ENCODE peak calls at places on chromosomes 4 and X, in eight cellular contexts. One of them, this sample, is unnamed. For H3K4me1, the result is how much of the 10 kb centered on the place peaks cover.

GRCh38 chrX:8341814-8342590 is 122.6 kb upstream of the VCX3B start:
- ATAC-seq in Panc1: no peak
- ATAC-seq in heart left ventricle: no peak
- ATAC-seq in RWPE2: peak
- ATAC-seq in upper lobe of left lung: no peak
- ATAC-seq in upper lobe of right lung: no peak
- ATAC-seq in HCT116: no peak
- ATAC-seq in A549: no peak
- ATAC-seq in this sample: no peak

GRCh38 chr4:122797405-122798094 is 29.1 kb upstream of the FGF2 start:
- ATAC-seq in Panc1: no peak
- ATAC-seq in A549: no peak
- ATAC-seq in upper lobe of right lung: no peak
- ATAC-seq in RWPE2: peak
- ATAC-seq in upper lobe of left lung: peak
- ATAC-seq in HCT116: no peak
- ATAC-seq in heart left ventricle: no peak
- ATAC-seq in this sample: no peak

GRCh38 chr4:24570574-24571236 is 13.6 kb downstream of the DHX15 start:
- ATAC-seq in heart left ventricle: no peak
- ATAC-seq in A549: no peak
- ATAC-seq in Panc1: no peak
- ATAC-seq in HCT116: no peak
- ATAC-seq in upper lobe of right lung: no peak
- ATAC-seq in RWPE2: no peak
- ATAC-seq in upper lobe of left lung: no peak
- ATAC-seq in this sample: no peak

GRCh38 chrX:39967348-39967747 is 130.4 kb downstream of the BCOR start:
- ATAC-seq in heart left ventricle: no peak
- ATAC-seq in HCT116: no peak
- ATAC-seq in A549: no peak
- ATAC-seq in upper lobe of left lung: no peak
- ATAC-seq in upper lobe of right lung: no peak
- ATAC-seq in Panc1: no peak
- ATAC-seq in RWPE2: peak
- ATAC-seq in this sample: no peak

GRCh38 chrX:148995661-148996060 is 495.2 kb downstream of the AFF2 start:
- ATAC-seq in heart left ventricle: no peak
- ATAC-seq in upper lobe of left lung: no peak
- ATAC-seq in Panc1: no peak
- ATAC-seq in A549: no peak
- ATAC-seq in HCT116: no peak
- ATAC-seq in RWPE2: no peak
- ATAC-seq in upper lobe of right lung: no peak
- ATAC-seq in this sample: no peak

GRCh38 chr4:184664445-184665210 is 15.1 kb downstream of the PRIMPOL start:
- ATAC-seq in heart left ventricle: peak
- ATAC-seq in A549: no peak
- ATAC-seq in HCT116: peak
- ATAC-seq in RWPE2: peak
- ATAC-seq in upper lobe of right lung: peak
- ATAC-seq in Panc1: no peak
- ATAC-seq in upper lobe of left lung: no peak
- ATAC-seq in this sample: no peak

GRCh38 chr4:80219301-80220025 is 22.2 kb downstream of the PRDM8 start:
- ATAC-seq in heart left ventricle: no peak
- ATAC-seq in A549: no peak
- ATAC-seq in upper lobe of left lung: no peak
- ATAC-seq in RWPE2: peak
- ATAC-seq in upper lobe of right lung: no peak
- ATAC-seq in Panc1: no peak
- ATAC-seq in HCT116: no peak
- ATAC-seq in this sample: no peak

GRCh38 chr4:38818441-38818976 is 13.9 kb upstream of the TLR1 start:
- ATAC-seq in A549: no peak
- ATAC-seq in heart left ventricle: no peak
- ATAC-seq in Panc1: peak
- ATAC-seq in RWPE2: peak
- ATAC-seq in HCT116: no peak
- ATAC-seq in upper lobe of left lung: no peak
- ATAC-seq in upper lobe of right lung: no peak
- ATAC-seq in this sample: no peak

GRCh38 chr4:7301126-7301785 is 108.9 kb downstream of the SORCS2 start:
- ATAC-seq in Panc1: no peak
- ATAC-seq in upper lobe of right lung: no peak
- ATAC-seq in A549: no peak
- ATAC-seq in RWPE2: no peak
- ATAC-seq in upper lobe of left lung: no peak
- ATAC-seq in HCT116: no peak
- ATAC-seq in heart left ventricle: no peak
- ATAC-seq in this sample: no peak

DNA sequence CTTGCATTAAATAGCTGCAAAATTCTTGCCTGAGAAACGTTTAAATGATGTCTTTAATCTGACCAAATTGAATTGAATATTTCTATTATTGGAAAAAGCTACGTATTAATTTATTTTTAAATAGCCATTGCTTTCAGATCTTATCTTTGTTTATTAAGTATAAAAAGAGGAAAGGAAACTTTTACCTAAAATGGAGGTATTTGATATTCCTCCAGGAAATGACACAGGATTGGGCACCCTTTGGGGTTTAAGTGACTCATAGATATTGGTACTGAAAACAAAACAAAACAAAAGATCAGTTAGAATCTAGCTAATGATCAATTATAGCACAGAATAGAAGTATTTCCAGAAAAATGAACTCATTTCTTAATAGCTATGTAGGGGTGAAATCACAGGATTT is 34.1 kb downstream of the PLS3 start:
- ATAC-seq in upper lobe of left lung: no peak
- ATAC-seq in heart left ventricle: no peak
- ATAC-seq in HCT116: no peak
- ATAC-seq in Panc1: no peak
- ATAC-seq in upper lobe of right lung: no peak
- ATAC-seq in RWPE2: no peak
- ATAC-seq in A549: no peak
- ATAC-seq in this sample: no peak
- H3K27ac ChIP-seq in upper lobe of left lung: peak
- H3K27ac ChIP-seq in heart left ventricle: peak
- H3K27ac ChIP-seq in HCT116: no peak
- H3K27ac ChIP-seq in Panc1: no peak
- H3K27ac ChIP-seq in upper lobe of right lung: peak
- H3K27ac ChIP-seq in RWPE2: peak
- H3K27ac ChIP-seq in A549: no peak
- H3K27ac ChIP-seq in this sample: peak

GRCh38 chr4:107519057-107519456 is 201.0 kb downstream of the PAPSS1 start:
- ATAC-seq in HCT116: peak
- ATAC-seq in upper lobe of right lung: no peak
- ATAC-seq in Panc1: no peak
- ATAC-seq in upper lobe of left lung: no peak
- ATAC-seq in A549: no peak
- ATAC-seq in RWPE2: peak
- ATAC-seq in heart left ventricle: no peak
- ATAC-seq in this sample: no peak
- TF ChIP-seq CTCF in HCT116: peak
- TF ChIP-seq CTCF in upper lobe of right lung: peak
- TF ChIP-seq CTCF in Panc1: peak
- TF ChIP-seq CTCF in upper lobe of left lung: no peak
- TF ChIP-seq CTCF in A549: peak
- TF ChIP-seq CTCF in RWPE2: peak
- TF ChIP-seq CTCF in heart left ventricle: peak
- TF ChIP-seq CTCF in this sample: no peak

GRCh38 chrX:106397788-106398538 is 213.8 kb upstream of the RADX start:
- ATAC-seq in upper lobe of right lung: no peak
- ATAC-seq in heart left ventricle: no peak
- ATAC-seq in Panc1: peak
- ATAC-seq in upper lobe of left lung: no peak
- ATAC-seq in A549: no peak
- ATAC-seq in HCT116: peak
- ATAC-seq in RWPE2: no peak
- ATAC-seq in this sample: no peak
- H3K4me1 ChIP-seq in upper lobe of right lung: under half
- H3K4me1 ChIP-seq in heart left ventricle: under half
- H3K4me1 ChIP-seq in Panc1: under half
- H3K4me1 ChIP-seq in upper lobe of left lung: under half
- H3K4me1 ChIP-seq in A549: under half
- H3K4me1 ChIP-seq in HCT116: under half
- H3K4me1 ChIP-seq in RWPE2: under half
- H3K4me1 ChIP-seq in this sample: under half

DNA sequence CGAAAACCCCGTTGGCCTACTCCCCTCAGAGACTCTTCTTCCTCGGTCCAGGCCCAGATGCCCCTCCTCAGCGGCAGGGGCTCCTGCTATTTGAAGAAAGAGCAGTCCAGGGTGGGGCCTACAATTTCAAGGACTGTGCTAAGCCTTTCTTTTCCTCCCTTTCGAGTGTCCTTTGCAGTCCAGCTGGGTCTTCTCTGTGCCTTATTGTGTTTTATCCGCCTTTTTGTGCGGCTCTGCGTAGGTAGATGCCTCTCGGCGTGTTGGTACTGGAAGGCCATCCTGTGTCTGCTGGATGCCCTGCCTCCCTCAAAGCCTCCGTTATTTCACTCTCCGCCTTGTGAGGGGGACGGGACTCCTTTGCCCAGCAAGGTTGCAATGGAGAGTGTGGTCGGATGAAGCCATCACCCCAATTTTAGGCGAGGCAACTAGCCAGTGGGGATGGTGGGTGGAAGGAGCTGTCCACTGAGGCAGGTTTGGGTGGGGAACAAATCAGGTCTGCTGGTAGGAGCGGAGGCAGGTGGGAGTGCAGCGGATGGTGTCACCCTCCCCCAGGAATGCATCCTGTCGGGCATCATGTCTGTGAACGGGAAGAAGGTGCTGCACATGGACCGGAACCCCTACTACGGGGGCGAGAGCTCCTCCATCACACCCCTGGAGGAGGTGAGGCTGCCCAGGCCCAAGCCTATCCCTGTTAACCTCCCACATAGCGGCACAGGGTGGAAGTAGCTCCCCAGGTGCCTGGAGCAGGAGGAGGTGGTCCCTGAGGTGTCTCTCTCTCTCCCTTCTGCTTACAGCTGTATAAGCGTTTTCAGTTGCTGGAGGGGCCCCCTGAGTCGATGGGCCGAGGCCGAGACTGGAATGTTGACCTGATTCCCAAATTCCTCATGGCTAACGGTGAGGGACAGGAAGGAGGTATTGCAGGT is 1.3 kb downstream of the GDI1 start:
- ATAC-seq in upper lobe of right lung: no peak
- ATAC-seq in heart left ventricle: no peak
- ATAC-seq in A549: no peak
- ATAC-seq in HCT116: no peak
- ATAC-seq in Panc1: no peak
- ATAC-seq in upper lobe of left lung: no peak
- ATAC-seq in RWPE2: no peak
- ATAC-seq in this sample: no peak
- H3K27ac ChIP-seq in upper lobe of right lung: no peak
- H3K27ac ChIP-seq in heart left ventricle: no peak
- H3K27ac ChIP-seq in A549: peak
- H3K27ac ChIP-seq in HCT116: peak
- H3K27ac ChIP-seq in Panc1: peak
- H3K27ac ChIP-seq in upper lobe of left lung: no peak
- H3K27ac ChIP-seq in RWPE2: peak
- H3K27ac ChIP-seq in this sample: peak

GRCh38 chr4:71771613-71772012 is 12.3 kb downstream of the GC start:
- ATAC-seq in Panc1: no peak
- ATAC-seq in heart left ventricle: no peak
- ATAC-seq in upper lobe of right lung: no peak
- ATAC-seq in A549: no peak
- ATAC-seq in HCT116: no peak
- ATAC-seq in upper lobe of left lung: no peak
- ATAC-seq in RWPE2: no peak
- ATAC-seq in this sample: no peak

GRCh38 chr4:71775449-71775848 is 8.4 kb downstream of the GC start:
- ATAC-seq in RWPE2: no peak
- ATAC-seq in heart left ventricle: no peak
- ATAC-seq in A549: no peak
- ATAC-seq in upper lobe of left lung: no peak
- ATAC-seq in HCT116: no peak
- ATAC-seq in upper lobe of right lung: no peak
- ATAC-seq in Panc1: no peak
- ATAC-seq in this sample: no peak

GRCh38 chr4:71774136-71774535 is 9.7 kb downstream of the GC start:
- ATAC-seq in RWPE2: no peak
- ATAC-seq in upper lobe of left lung: no peak
- ATAC-seq in Panc1: no peak
- ATAC-seq in heart left ventricle: no peak
- ATAC-seq in HCT116: no peak
- ATAC-seq in upper lobe of right lung: no peak
- ATAC-seq in A549: no peak
- ATAC-seq in this sample: no peak

GRCh38 chr4:71773004-71773403 is 10.9 kb downstream of the GC start:
- ATAC-seq in upper lobe of right lung: no peak
- ATAC-seq in upper lobe of left lung: no peak
- ATAC-seq in A549: no peak
- ATAC-seq in HCT116: no peak
- ATAC-seq in Panc1: no peak
- ATAC-seq in heart left ventricle: no peak
- ATAC-seq in RWPE2: no peak
- ATAC-seq in this sample: no peak

DNA sequence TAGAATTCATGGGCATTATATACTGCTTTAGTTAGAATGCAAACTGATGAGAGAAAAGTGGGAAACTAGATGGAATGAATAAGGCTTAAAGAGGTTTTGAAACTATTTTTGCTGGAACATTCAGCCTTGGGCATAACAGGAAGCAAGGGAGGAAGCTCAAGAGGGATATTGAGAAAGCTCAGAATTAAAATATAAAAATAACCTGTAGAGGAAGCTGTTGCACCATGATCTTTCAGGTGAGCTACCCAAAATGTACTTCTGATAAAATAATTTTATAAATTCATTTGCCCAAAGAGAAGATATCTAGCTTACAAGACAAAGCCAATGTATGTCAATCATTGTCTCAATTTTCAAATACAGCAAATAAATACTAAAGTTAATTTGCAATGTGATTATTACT is 11.3 kb downstream of the GC start:
- ATAC-seq in RWPE2: no peak
- ATAC-seq in upper lobe of left lung: no peak
- ATAC-seq in upper lobe of right lung: peak
- ATAC-seq in Panc1: no peak
- ATAC-seq in HCT116: no peak
- ATAC-seq in A549: no peak
- ATAC-seq in heart left ventricle: no peak
- ATAC-seq in this sample: no peak
- TF ChIP-seq CTCF in RWPE2: peak
- TF ChIP-seq CTCF in upper lobe of left lung: no peak
- TF ChIP-seq CTCF in upper lobe of right lung: peak
- TF ChIP-seq CTCF in Panc1: no peak
- TF ChIP-seq CTCF in HCT116: no peak
- TF ChIP-seq CTCF in A549: no peak
- TF ChIP-seq CTCF in heart left ventricle: no peak
- TF ChIP-seq CTCF in this sample: no peak

GRCh38 chr4:85736576-85736975 is 261.6 kb downstream of the ARHGAP24 start:
- ATAC-seq in RWPE2: no peak
- ATAC-seq in upper lobe of left lung: peak
- ATAC-seq in Panc1: no peak
- ATAC-seq in HCT116: no peak
- ATAC-seq in heart left ventricle: no peak
- ATAC-seq in A549: no peak
- ATAC-seq in upper lobe of right lung: peak
- ATAC-seq in this sample: no peak
- H3K4me1 ChIP-seq in RWPE2: under half
- H3K4me1 ChIP-seq in upper lobe of left lung: under half
- H3K4me1 ChIP-seq in Panc1: under half
- H3K4me1 ChIP-seq in HCT116: under half
- H3K4me1 ChIP-seq in heart left ventricle: under half
- H3K4me1 ChIP-seq in A549: under half
- H3K4me1 ChIP-seq in upper lobe of right lung: under half
- H3K4me1 ChIP-seq in this sample: under half

GRCh38 chr4:108763981-108764380 is 1.1 kb upstream of the ETNPPL start:
- ATAC-seq in RWPE2: no peak
- ATAC-seq in HCT116: no peak
- ATAC-seq in heart left ventricle: no peak
- ATAC-seq in Panc1: no peak
- ATAC-seq in upper lobe of right lung: no peak
- ATAC-seq in A549: no peak
- ATAC-seq in upper lobe of left lung: no peak
- ATAC-seq in this sample: no peak
- H3K27ac ChIP-seq in RWPE2: no peak
- H3K27ac ChIP-seq in HCT116: no peak
- H3K27ac ChIP-seq in heart left ventricle: no peak
- H3K27ac ChIP-seq in Panc1: no peak
- H3K27ac ChIP-seq in upper lobe of right lung: no peak
- H3K27ac ChIP-seq in A549: no peak
- H3K27ac ChIP-seq in upper lobe of left lung: no peak
- H3K27ac ChIP-seq in this sample: no peak